ENCODE peak calls at places on chromosomes 7 and 10, in nine cellular contexts. One of them, this sample, is unnamed.

GRCh38 chr10:91090761-91091529 is 129.5 kb upstream of the PCGF5 start:
- DNase-seq in suprapubic skin: no peak
- DNase-seq in HepG2: peak
- DNase-seq in IMR-90: no peak
- DNase-seq in H9: no peak
- DNase-seq in A549: no peak
- DNase-seq in cardiac muscle cell: no peak
- DNase-seq in coronary artery: no peak
- DNase-seq in RWPE1: no peak
- DNase-seq in this sample: no peak

GRCh38 chr7:3922175-3922635 is 621.2 kb downstream of the SDK1 start:
- DNase-seq in suprapubic skin: no peak
- DNase-seq in HepG2: peak
- DNase-seq in IMR-90: peak
- DNase-seq in H9: peak
- DNase-seq in A549: peak
- DNase-seq in cardiac muscle cell: peak
- DNase-seq in coronary artery: no peak
- DNase-seq in RWPE1: peak
- DNase-seq in this sample: peak

GRCh38 chr10:22931948-22932347 is 4.1 kb downstream of the ARMC3 start:
- DNase-seq in suprapubic skin: no peak
- DNase-seq in HepG2: no peak
- DNase-seq in IMR-90: peak
- DNase-seq in H9: no peak
- DNase-seq in A549: no peak
- DNase-seq in cardiac muscle cell: no peak
- DNase-seq in coronary artery: no peak
- DNase-seq in RWPE1: peak
- DNase-seq in this sample: no peak

GRCh38 chr7:45108863-45109262 is 2.6 kb downstream of the TBRG4 start:
- DNase-seq in suprapubic skin: no peak
- DNase-seq in HepG2: no peak
- DNase-seq in IMR-90: no peak
- DNase-seq in H9: no peak
- DNase-seq in A549: no peak
- DNase-seq in cardiac muscle cell: no peak
- DNase-seq in coronary artery: peak
- DNase-seq in RWPE1: no peak
- DNase-seq in this sample: no peak

GRCh38 chr7:64602518-64602917 is 39.6 kb upstream of the ZNF680 start:
- DNase-seq in suprapubic skin: no peak
- DNase-seq in HepG2: no peak
- DNase-seq in IMR-90: peak
- DNase-seq in H9: no peak
- DNase-seq in A549: no peak
- DNase-seq in cardiac muscle cell: no peak
- DNase-seq in coronary artery: no peak
- DNase-seq in RWPE1: no peak
- DNase-seq in this sample: no peak

GRCh38 chr10:85100495-85100894 is 772.1 kb downstream of the CCSER2 start:
- DNase-seq in suprapubic skin: no peak
- DNase-seq in HepG2: no peak
- DNase-seq in IMR-90: no peak
- DNase-seq in H9: no peak
- DNase-seq in A549: no peak
- DNase-seq in cardiac muscle cell: no peak
- DNase-seq in coronary artery: no peak
- DNase-seq in RWPE1: no peak
- DNase-seq in this sample: no peak

GRCh38 chr10:109427421-109427820 is 495.9 kb downstream of the XPNPEP1 start:
- DNase-seq in suprapubic skin: no peak
- DNase-seq in HepG2: no peak
- DNase-seq in IMR-90: peak
- DNase-seq in H9: no peak
- DNase-seq in A549: no peak
- DNase-seq in cardiac muscle cell: no peak
- DNase-seq in coronary artery: no peak
- DNase-seq in RWPE1: no peak
- DNase-seq in this sample: no peak

GRCh38 chr7:151706568-151707469 is 170.1 kb downstream of the PRKAG2 start:
- DNase-seq in suprapubic skin: no peak
- DNase-seq in HepG2: no peak
- DNase-seq in IMR-90: peak
- DNase-seq in H9: no peak
- DNase-seq in A549: no peak
- DNase-seq in cardiac muscle cell: no peak
- DNase-seq in coronary artery: no peak
- DNase-seq in RWPE1: no peak
- DNase-seq in this sample: no peak

GRCh38 chr10:9243861-9244515 is 1189.5 kb downstream of the GATA3 start:
- DNase-seq in suprapubic skin: no peak
- DNase-seq in HepG2: no peak
- DNase-seq in IMR-90: no peak
- DNase-seq in H9: no peak
- DNase-seq in A549: no peak
- DNase-seq in cardiac muscle cell: no peak
- DNase-seq in coronary artery: no peak
- DNase-seq in RWPE1: no peak
- DNase-seq in this sample: no peak

GRCh38 chr7:130822642-130823041 is 88.6 kb upstream of the KLF14 start:
- DNase-seq in suprapubic skin: no peak
- DNase-seq in HepG2: no peak
- DNase-seq in IMR-90: peak
- DNase-seq in H9: no peak
- DNase-seq in A549: no peak
- DNase-seq in cardiac muscle cell: no peak
- DNase-seq in coronary artery: no peak
- DNase-seq in RWPE1: no peak
- DNase-seq in this sample: no peak

GRCh38 chr10:8803992-8804391 is 749.5 kb downstream of the GATA3 start:
- DNase-seq in suprapubic skin: no peak
- DNase-seq in HepG2: no peak
- DNase-seq in IMR-90: no peak
- DNase-seq in H9: no peak
- DNase-seq in A549: no peak
- DNase-seq in cardiac muscle cell: no peak
- DNase-seq in coronary artery: no peak
- DNase-seq in RWPE1: no peak
- DNase-seq in this sample: no peak

GRCh38 chr7:31437466-31437865 is 76.4 kb upstream of the ITPRID1 start:
- DNase-seq in suprapubic skin: no peak
- DNase-seq in HepG2: no peak
- DNase-seq in IMR-90: no peak
- DNase-seq in H9: no peak
- DNase-seq in A549: no peak
- DNase-seq in cardiac muscle cell: no peak
- DNase-seq in coronary artery: no peak
- DNase-seq in RWPE1: no peak
- DNase-seq in this sample: no peak

GRCh38 chr10:32321016-32321631 is 25.8 kb downstream of the EPC1 start:
- DNase-seq in suprapubic skin: no peak
- DNase-seq in HepG2: no peak
- DNase-seq in IMR-90: no peak
- DNase-seq in H9: no peak
- DNase-seq in A549: no peak
- DNase-seq in cardiac muscle cell: no peak
- DNase-seq in coronary artery: no peak
- DNase-seq in RWPE1: no peak
- DNase-seq in this sample: no peak

GRCh38 chr7:130918129-130919052 is 184.4 kb upstream of the KLF14 start:
- DNase-seq in suprapubic skin: no peak
- DNase-seq in HepG2: no peak
- DNase-seq in IMR-90: peak
- DNase-seq in H9: no peak
- DNase-seq in A549: no peak
- DNase-seq in cardiac muscle cell: no peak
- DNase-seq in coronary artery: peak
- DNase-seq in RWPE1: no peak
- DNase-seq in this sample: no peak

GRCh38 chr10:129952771-129953489 is 11.1 kb downstream of the EBF3 start:
- DNase-seq in suprapubic skin: no peak
- DNase-seq in HepG2: no peak
- DNase-seq in IMR-90: peak
- DNase-seq in H9: no peak
- DNase-seq in A549: no peak
- DNase-seq in cardiac muscle cell: no peak
- DNase-seq in coronary artery: no peak
- DNase-seq in RWPE1: no peak
- DNase-seq in this sample: no peak

GRCh38 chr7:5479133-5479745 is 55.6 kb upstream of the TNRC18 start:
- DNase-seq in suprapubic skin: no peak
- DNase-seq in HepG2: no peak
- DNase-seq in IMR-90: peak
- DNase-seq in H9: no peak
- DNase-seq in A549: no peak
- DNase-seq in cardiac muscle cell: no peak
- DNase-seq in coronary artery: no peak
- DNase-seq in RWPE1: no peak
- DNase-seq in this sample: no peak

GRCh38 chr7:94061316-94061715 is 57.2 kb upstream of the BET1 start:
- DNase-seq in suprapubic skin: no peak
- DNase-seq in HepG2: no peak
- DNase-seq in IMR-90: no peak
- DNase-seq in H9: no peak
- DNase-seq in A549: no peak
- DNase-seq in cardiac muscle cell: no peak
- DNase-seq in coronary artery: no peak
- DNase-seq in RWPE1: no peak
- DNase-seq in this sample: no peak

GRCh38 chr10:21975378-21975990 is 28.0 kb downstream of the DNAJC1 start:
- DNase-seq in suprapubic skin: no peak
- DNase-seq in HepG2: peak
- DNase-seq in IMR-90: no peak
- DNase-seq in H9: no peak
- DNase-seq in A549: no peak
- DNase-seq in cardiac muscle cell: no peak
- DNase-seq in coronary artery: no peak
- DNase-seq in RWPE1: no peak
- DNase-seq in this sample: no peak

DNA sequence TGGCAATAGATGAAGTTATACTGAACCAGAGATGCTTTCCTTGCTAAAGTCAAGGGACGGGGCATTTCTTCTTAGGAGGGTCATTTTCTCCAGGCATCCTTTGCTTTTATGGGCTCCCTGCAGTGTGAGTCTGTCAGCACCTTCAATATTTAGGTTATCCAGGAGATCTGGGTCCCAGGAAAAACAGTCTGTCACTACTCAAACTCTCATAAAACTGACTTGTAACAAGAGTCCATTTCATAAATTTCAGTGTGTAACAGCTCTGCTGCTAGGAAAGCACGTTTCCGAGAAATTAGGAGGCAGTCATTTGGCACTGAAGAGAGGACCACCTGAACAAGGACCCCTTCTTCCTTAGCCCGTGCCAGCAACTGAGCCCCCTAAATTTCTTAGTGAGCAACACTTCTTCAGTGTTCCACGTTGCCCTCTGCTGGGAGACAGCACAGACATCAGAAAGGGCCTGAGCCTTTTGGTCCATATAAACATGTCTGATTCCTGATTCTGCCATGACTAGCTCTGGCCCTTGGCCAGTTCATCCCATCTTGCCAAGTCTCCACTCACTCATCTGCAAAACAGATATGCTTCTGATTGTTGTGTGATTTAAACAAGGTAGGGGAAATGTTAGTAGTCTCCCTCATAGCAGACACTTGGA is 7.2 kb downstream of the GCC1 start:
- DNase-seq in suprapubic skin: no peak
- DNase-seq in HepG2: peak
- DNase-seq in IMR-90: peak
- DNase-seq in H9: no peak
- DNase-seq in A549: no peak
- DNase-seq in cardiac muscle cell: no peak
- DNase-seq in coronary artery: no peak
- DNase-seq in RWPE1: no peak
- DNase-seq in this sample: no peak
- TF ChIP-seq CTCF in suprapubic skin: no peak
- TF ChIP-seq CTCF in HepG2: peak
- TF ChIP-seq CTCF in IMR-90: peak
- TF ChIP-seq CTCF in H9: peak
- TF ChIP-seq CTCF in A549: peak
- TF ChIP-seq CTCF in cardiac muscle cell: peak
- TF ChIP-seq CTCF in coronary artery: no peak
- TF ChIP-seq CTCF in RWPE1: no peak
- TF ChIP-seq CTCF in this sample: no peak

GRCh38 chr10:69757553-69758309 is 44.0 kb upstream of the COL13A1 start:
- DNase-seq in suprapubic skin: no peak
- DNase-seq in HepG2: no peak
- DNase-seq in IMR-90: peak
- DNase-seq in H9: no peak
- DNase-seq in A549: no peak
- DNase-seq in cardiac muscle cell: peak
- DNase-seq in coronary artery: no peak
- DNase-seq in RWPE1: no peak
- DNase-seq in this sample: no peak
- H3K27ac ChIP-seq in suprapubic skin: no peak
- H3K27ac ChIP-seq in HepG2: no peak
- H3K27ac ChIP-seq in IMR-90: peak
- H3K27ac ChIP-seq in H9: no peak
- H3K27ac ChIP-seq in A549: no peak
- H3K27ac ChIP-seq in cardiac muscle cell: peak
- H3K27ac ChIP-seq in coronary artery: peak
- H3K27ac ChIP-seq in RWPE1: no peak
- H3K27ac ChIP-seq in this sample: peak

DNA sequence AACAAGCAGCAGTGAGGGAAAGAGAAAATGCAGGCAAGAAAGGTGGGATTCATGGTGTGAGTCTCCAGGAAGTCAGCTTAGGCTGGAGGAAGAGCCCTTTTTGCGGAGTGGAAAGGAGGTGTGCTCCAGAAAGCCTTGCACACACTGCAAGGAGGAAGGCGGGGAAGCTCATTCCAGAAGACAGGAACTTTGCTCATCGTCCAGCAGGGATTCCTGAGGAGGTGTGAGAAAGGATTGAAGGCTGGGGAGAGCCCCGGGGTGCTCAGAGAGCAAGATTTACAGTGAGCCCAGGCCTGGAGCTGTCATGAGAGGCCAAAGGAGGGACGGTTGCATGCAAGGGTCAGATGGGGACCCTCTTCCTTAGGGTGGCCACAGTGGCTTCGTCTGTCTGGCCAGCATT is 17.6 kb downstream of the SLC29A3 start:
- DNase-seq in suprapubic skin: no peak
- DNase-seq in HepG2: no peak
- DNase-seq in IMR-90: no peak
- DNase-seq in H9: no peak
- DNase-seq in A549: no peak
- DNase-seq in cardiac muscle cell: no peak
- DNase-seq in coronary artery: no peak
- DNase-seq in RWPE1: no peak
- DNase-seq in this sample: no peak
- TF ChIP-seq CTCF in suprapubic skin: no peak
- TF ChIP-seq CTCF in HepG2: no peak
- TF ChIP-seq CTCF in IMR-90: no peak
- TF ChIP-seq CTCF in H9: no peak
- TF ChIP-seq CTCF in A549: no peak
- TF ChIP-seq CTCF in cardiac muscle cell: no peak
- TF ChIP-seq CTCF in coronary artery: no peak
- TF ChIP-seq CTCF in RWPE1: no peak
- TF ChIP-seq CTCF in this sample: no peak

DNA sequence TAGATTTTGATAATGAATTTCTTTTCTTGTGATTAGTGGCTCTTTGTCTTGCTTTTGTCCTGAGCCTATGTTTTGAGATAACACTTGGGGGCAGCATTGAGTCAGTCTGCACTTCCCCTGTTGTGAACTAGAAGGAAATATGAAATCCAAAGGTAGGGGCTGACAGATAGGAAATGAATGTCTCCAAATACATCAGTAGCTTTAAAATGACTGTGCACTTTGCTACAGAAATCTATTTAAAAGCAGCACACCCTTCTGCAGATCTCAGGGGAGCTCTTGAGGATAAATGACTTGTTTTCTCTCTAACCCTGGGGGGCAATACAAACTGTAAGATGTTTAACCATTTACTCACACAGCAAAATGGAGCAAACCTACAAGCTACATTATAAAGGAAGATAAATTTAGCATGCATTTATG is 176.0 kb upstream of the MYO3A start:
- DNase-seq in suprapubic skin: no peak
- DNase-seq in HepG2: peak
- DNase-seq in IMR-90: no peak
- DNase-seq in H9: peak
- DNase-seq in A549: peak
- DNase-seq in cardiac muscle cell: peak
- DNase-seq in coronary artery: no peak
- DNase-seq in RWPE1: no peak
- DNase-seq in this sample: no peak
- H3K27ac ChIP-seq in suprapubic skin: no peak
- H3K27ac ChIP-seq in HepG2: no peak
- H3K27ac ChIP-seq in IMR-90: no peak
- H3K27ac ChIP-seq in H9: no peak
- H3K27ac ChIP-seq in A549: no peak
- H3K27ac ChIP-seq in cardiac muscle cell: no peak
- H3K27ac ChIP-seq in coronary artery: no peak
- H3K27ac ChIP-seq in RWPE1: no peak
- H3K27ac ChIP-seq in this sample: no peak

This sample was measured in thoracic aorta.